ENCODE peak calls at places on chromosomes 5 and 9, in eight cellular contexts. D is fibroblast of lung, P is foreskin fibroblast, F is fibroblast of mammary gland, J is GM12865, W is endothelial cell of umbilical vein, X is lung, Q is mammary epithelial cell. M is an unnamed sample.

GRCh38 chr5:38783011-38783551 is 62.7 kb upstream of the OSMR start:
- DNase-seq in Q (peak), F (peak), X (no peak), P (peak), J (no peak), D (peak), W (peak), M (peak)

GRCh38 chr5:150184006-150184405 is 5.9 kb upstream of the SLC6A7 start:
- DNase-seq in J (no peak), Q (no peak), X (no peak), P (no peak), F (no peak), D (no peak), W (no peak), M (no peak)

GRCh38 chr9:15081021-15081753 is 171.0 kb upstream of the FREM1 start:
- DNase-seq in F (no peak), X (no peak), Q (no peak), W (no peak), J (no peak), D (no peak), P (no peak), M (no peak)

GRCh38 chr9:93059097-93059959 is 827 bp downstream of the SUSD3 start:
- DNase-seq in J (peak), P (no peak), X (no peak), D (no peak), Q (no peak), F (no peak), W (no peak), M (no peak)

GRCh38 chr5:113091622-113092021 is 115.0 kb downstream of the DCP2 start:
- DNase-seq in P (no peak), F (no peak), W (no peak), X (no peak), J (no peak), Q (no peak), D (no peak), M (no peak)

GRCh38 chr5:107459637-107460036 is 211.1 kb downstream of the EFNA5 start:
- DNase-seq in X (no peak), P (no peak), F (no peak), W (no peak), J (no peak), D (no peak), Q (no peak), M (no peak)

GRCh38 chr5:142808778-142809606 is 38.8 kb downstream of the ARHGAP26 start:
- DNase-seq in Q (no peak), W (no peak), D (no peak), P (no peak), X (no peak), J (no peak), F (no peak), M (no peak)

GRCh38 chr9:10252174-10252573 is 360.6 kb downstream of the PTPRD start:
- DNase-seq in D (no peak), F (peak), J (no peak), P (no peak), Q (no peak), X (no peak), W (peak), M (no peak)

GRCh38 chr5:170307575-170308465 is 10.2 kb upstream of the LCP2 start:
- DNase-seq in P (peak), W (peak), F (peak), J (peak), Q (peak), D (peak), X (peak), M (peak)

GRCh38 chr5:173887610-173888472 is at the start of gene CPEB4:
- DNase-seq in X (peak), J (peak), F (peak), Q (peak), P (peak), W (peak), D (peak), M (peak)

GRCh38 chr9:78298046-78298511 is 1.2 kb downstream of the PSAT1 start:
- DNase-seq in D (no peak), Q (no peak), J (no peak), W (peak), F (peak), X (no peak), P (peak), M (no peak)

GRCh38 chr5:178331491-178331981 is 98.9 kb upstream of the PHYKPL start:
- DNase-seq in F (no peak), Q (no peak), D (peak), X (peak), P (peak), W (no peak), J (no peak), M (no peak)

GRCh38 chr9:68416891-68417570 is 60.6 kb downstream of the PGM5 start:
- DNase-seq in W (no peak), F (peak), X (no peak), Q (peak), D (peak), J (peak), P (peak), M (no peak)
- TF ChIP-seq CTCF in W (peak), F (peak), X (no peak), Q (peak), D (no peak), J (peak), P (peak), M (no peak)

GRCh38 chr5:40841068-40841805 is at the start of gene CARD6:
- DNase-seq in X (peak), D (peak), P (peak), W (peak), Q (no peak), J (peak), F (peak), M (peak)

GRCh38 chr5:40846371-40846770 is 5.2 kb downstream of the CARD6 start:
- DNase-seq in Q (no peak), X (no peak), F (no peak), J (no peak), P (no peak), W (no peak), D (no peak), M (no peak)

GRCh38 chr5:40838076-40838475 is 3.1 kb upstream of the RPL37 start:
- DNase-seq in X (no peak), F (no peak), D (no peak), P (no peak), W (no peak), Q (no peak), J (no peak), M (no peak)

GRCh38 chr5:40844565-40844964 is 3.4 kb downstream of the CARD6 start:
- DNase-seq in F (no peak), X (no peak), Q (no peak), D (no peak), P (no peak), J (no peak), W (no peak), M (no peak)

DNA sequence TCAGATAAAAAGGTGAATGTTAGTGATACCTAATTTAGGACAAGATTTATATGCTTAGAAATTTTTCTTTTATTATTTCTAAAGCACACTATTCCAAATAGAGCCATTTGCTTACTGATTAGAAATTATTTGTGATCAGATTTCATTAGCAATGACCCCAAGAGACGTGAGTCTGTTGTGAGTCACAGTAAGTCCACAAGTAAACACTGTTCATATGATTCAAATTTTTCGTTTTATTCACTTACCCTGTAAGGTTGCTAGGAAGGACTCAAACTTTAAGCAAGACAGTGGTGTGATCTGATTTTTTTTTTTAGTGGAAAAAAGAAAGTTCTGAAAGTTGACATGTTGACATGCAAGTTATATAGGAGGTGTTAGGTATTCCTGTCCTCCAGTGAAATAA is 1.2 kb downstream of the CARD6 start:
- DNase-seq in J (no peak), F (peak), X (no peak), W (peak), Q (peak), P (peak), D (peak), M (no peak)
- H3K4me3 ChIP-seq in J (peak), F (peak), X (no peak), W (peak), Q (peak), P (no peak), D (peak), M (no peak)

GRCh38 chr9:134808393-134808792 is 72.2 kb upstream of the FCN2 start:
- DNase-seq in J (no peak), W (no peak), F (no peak), P (no peak), D (no peak), X (no peak), Q (no peak), M (no peak)

GRCh38 chr9:134813841-134814240 is 66.8 kb upstream of the FCN2 start:
- DNase-seq in W (no peak), Q (no peak), J (no peak), X (no peak), D (no peak), F (no peak), P (no peak), M (no peak)

GRCh38 chr9:134811673-134812668 is 68.6 kb upstream of the FCN2 start:
- DNase-seq in J (no peak), P (peak), Q (no peak), W (no peak), F (peak), D (peak), X (no peak), M (peak)

GRCh38 chr9:134809296-134809695 is 71.3 kb upstream of the FCN2 start:
- DNase-seq in P (no peak), J (no peak), X (no peak), W (no peak), F (no peak), D (no peak), Q (no peak), M (no peak)

DNA sequence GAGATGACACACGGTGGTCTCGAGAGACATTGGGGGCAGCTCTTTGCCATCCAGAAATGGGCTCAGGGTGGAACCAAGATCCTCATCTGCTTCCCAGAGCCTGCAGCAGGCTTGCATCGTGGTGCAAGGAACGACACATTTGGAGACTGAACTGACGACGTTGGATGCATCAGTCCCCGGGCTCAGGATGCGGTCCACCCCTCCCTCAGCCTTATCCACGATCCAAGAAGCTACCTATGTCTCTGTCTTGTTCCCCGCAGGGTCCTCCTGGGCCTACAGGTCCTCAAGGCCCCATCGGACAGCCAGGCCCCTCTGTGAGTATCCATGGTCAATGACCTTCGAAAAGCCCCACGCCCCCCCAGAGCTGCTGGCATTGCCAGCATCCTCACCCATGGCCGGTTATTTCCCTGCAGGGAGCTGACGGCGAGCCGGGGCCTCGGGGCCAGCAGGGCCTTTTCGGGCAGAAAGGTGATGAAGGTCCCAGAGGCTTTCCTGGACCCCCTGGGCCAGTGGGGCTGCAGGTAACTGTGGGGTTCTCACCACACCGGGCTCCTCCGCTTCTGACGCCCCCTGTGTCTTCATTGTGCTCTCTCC is 69.4 kb upstream of the FCN2 start:
- DNase-seq in Q (no peak), D (no peak), J (no peak), X (no peak), F (no peak), P (no peak), W (no peak), M (no peak)
- TF ChIP-seq CTCF in Q (no peak), D (no peak), J (no peak), X (no peak), F (no peak), P (no peak), W (no peak), M (no peak)

GRCh38 chr5:4410151-4410550 is 730.0 kb upstream of the ADAMTS16 start:
- DNase-seq in F (no peak), P (no peak), Q (no peak), J (no peak), X (no peak), D (no peak), W (no peak), M (no peak)
- H3K4me3 ChIP-seq in F (no peak), P (no peak), Q (no peak), J (no peak), X (no peak), D (no peak), W (no peak), M (no peak)

GRCh38 chr9:88596376-88596775 is 61.4 kb downstream of the NXNL2 start:
- DNase-seq in F (no peak), P (no peak), W (no peak), J (no peak), Q (no peak), D (no peak), X (no peak), M (no peak)
- TF ChIP-seq CTCF in F (no peak), P (no peak), W (no peak), J (no peak), Q (no peak), D (no peak), X (no peak), M (no peak)

M was measured in astrocyte of the spinal cord.